ENCODE peak calls at places on chromosomes 12 and 14, in four cellular contexts. R is activated T-helper 1 cell treated with anti-CD3 and anti-CD28 coated beads, Interleukin-12 subunit alpha, Interleukin-12 subunit beta, Interleukin-2, Interleukin-4 antibody, amounts not matched to agents 30 ng/mL and 10 ng/mL and 1 ng/mL, durations not matched to agents 14 hours and 24 hours and 36 hours; W is astrocyte of the spinal cord; K is hypothalamus. I is an unnamed sample.

GRCh38 chr12:56955631-56956256 is 1.7 kb downstream of the RDH16 start:
- DNase-seq in R (no peak), W (no peak), K (no peak), I (no peak)

GRCh38 chr12:71871116-71871515 is 31.6 kb downstream of the TBC1D15 start:
- DNase-seq in R (no peak), W (peak), K (no peak), I (peak)

GRCh38 chr14:35337557-35338255 is 45.5 kb downstream of the PSMA6 start:
- DNase-seq in R (no peak), W (no peak), K (no peak), I (no peak)

GRCh38 chr14:34718750-34719304 is 4.4 kb upstream of the CFL2 start:
- DNase-seq in R (no peak), W (peak), K (no peak), I (peak)

GRCh38 chr12:1325666-1326065 is 268.7 kb downstream of the FBXL14 start:
- DNase-seq in R (no peak), W (no peak), K (no peak), I (no peak)

GRCh38 chr14:54680636-54681035 is 113.7 kb downstream of the SAMD4A start:
- DNase-seq in R (no peak), W (peak), K (no peak), I (no peak)

GRCh38 chr12:2669560-2669959 is 125.2 kb upstream of the FKBP4 start:
- DNase-seq in R (no peak), W (no peak), K (no peak), I (no peak)

GRCh38 chr14:98937021-98937420 is 335.0 kb downstream of the BCL11B start:
- DNase-seq in R (no peak), W (no peak), K (no peak), I (no peak)

GRCh38 chr12:88057994-88058718 is 29.0 kb upstream of the C12orf50 start:
- DNase-seq in R (no peak), W (no peak), K (no peak), I (no peak)

GRCh38 chr12:69936214-69936731 is 111.2 kb downstream of the MYRFL start:
- DNase-seq in R (no peak), W (no peak), K (no peak), I (no peak)

GRCh38 chr12:88781909-88782308 is 201.6 kb upstream of the KITLG start:
- DNase-seq in R (no peak), W (no peak), K (no peak), I (no peak)

GRCh38 chr12:79454338-79454777 is 236.4 kb downstream of the PAWR start:
- DNase-seq in R (no peak), W (peak), K (no peak), I (peak)

I was measured in HT1080.